ENCODE peak calls at places on chromosomes 11 and 22, in seven cellular contexts. One of them, this sample, is unnamed.

GRCh38 chr22:32876516-32876915 is 75.0 kb downstream of the TIMP3 start:
- DNase-seq in K562: no peak
- DNase-seq in SK-N-SH: no peak
- DNase-seq in GM12891: no peak
- DNase-seq in H1: no peak
- DNase-seq in HepG2: no peak
- DNase-seq in GM12878: no peak
- DNase-seq in this sample: no peak

GRCh38 chr11:77710358-77710757 is 72.8 kb upstream of the CLNS1A start:
- DNase-seq in HepG2: peak
- DNase-seq in GM12878: no peak
- DNase-seq in SK-N-SH: no peak
- DNase-seq in GM12891: no peak
- DNase-seq in H1: no peak
- DNase-seq in K562: no peak
- DNase-seq in this sample: no peak

GRCh38 chr11:68142441-68143309 is 21.5 kb upstream of the CHKA start:
- DNase-seq in HepG2: no peak
- DNase-seq in H1: no peak
- DNase-seq in GM12878: no peak
- DNase-seq in K562: no peak
- DNase-seq in GM12891: no peak
- DNase-seq in SK-N-SH: no peak
- DNase-seq in this sample: no peak

GRCh38 chr11:68328374-68329091 is 16.1 kb downstream of the LRP5 start:
- DNase-seq in SK-N-SH: peak
- DNase-seq in GM12891: no peak
- DNase-seq in H1: no peak
- DNase-seq in HepG2: peak
- DNase-seq in K562: no peak
- DNase-seq in GM12878: no peak
- DNase-seq in this sample: no peak

GRCh38 chr22:39343259-39344045 is 6.3 kb upstream of the SYNGR1 start:
- DNase-seq in GM12878: peak
- DNase-seq in K562: peak
- DNase-seq in GM12891: no peak
- DNase-seq in SK-N-SH: peak
- DNase-seq in H1: peak
- DNase-seq in HepG2: peak
- DNase-seq in this sample: no peak

GRCh38 chr11:66904981-66905521 is 48.2 kb downstream of the LRFN4 start:
- DNase-seq in K562: no peak
- DNase-seq in SK-N-SH: peak
- DNase-seq in GM12891: no peak
- DNase-seq in HepG2: no peak
- DNase-seq in GM12878: no peak
- DNase-seq in H1: no peak
- DNase-seq in this sample: no peak

GRCh38 chr11:69213315-69213714 is 57.6 kb downstream of the SMIM38 start:
- DNase-seq in H1: no peak
- DNase-seq in GM12878: peak
- DNase-seq in GM12891: no peak
- DNase-seq in SK-N-SH: no peak
- DNase-seq in K562: no peak
- DNase-seq in HepG2: no peak
- DNase-seq in this sample: no peak

GRCh38 chr22:34798605-34799004 is 267.4 kb upstream of the ISX start:
- DNase-seq in SK-N-SH: no peak
- DNase-seq in H1: no peak
- DNase-seq in K562: no peak
- DNase-seq in HepG2: no peak
- DNase-seq in GM12891: no peak
- DNase-seq in GM12878: no peak
- DNase-seq in this sample: no peak

GRCh38 chr11:104134760-104135159 is 29.2 kb downstream of the PDGFD start:
- DNase-seq in K562: no peak
- DNase-seq in SK-N-SH: no peak
- DNase-seq in H1: no peak
- DNase-seq in HepG2: no peak
- DNase-seq in GM12891: no peak
- DNase-seq in GM12878: no peak
- DNase-seq in this sample: no peak

GRCh38 chr22:49789289-49790141 is 38.2 kb downstream of the BRD1 start:
- DNase-seq in SK-N-SH: peak
- DNase-seq in K562: no peak
- DNase-seq in GM12878: no peak
- DNase-seq in H1: no peak
- DNase-seq in HepG2: peak
- DNase-seq in GM12891: no peak
- DNase-seq in this sample: no peak

GRCh38 chr11:116890193-116890592 is 52.8 kb upstream of the APOA1 start:
- DNase-seq in SK-N-SH: no peak
- DNase-seq in GM12878: peak
- DNase-seq in GM12891: no peak
- DNase-seq in H1: no peak
- DNase-seq in K562: no peak
- DNase-seq in HepG2: no peak
- DNase-seq in this sample: no peak

GRCh38 chr11:13206086-13206640 is 71.4 kb upstream of the BMAL1 start:
- DNase-seq in SK-N-SH: no peak
- DNase-seq in HepG2: no peak
- DNase-seq in GM12878: no peak
- DNase-seq in H1: no peak
- DNase-seq in GM12891: no peak
- DNase-seq in K562: no peak
- DNase-seq in this sample: no peak

GRCh38 chr11:28581286-28582242 is 473.4 kb downstream of the METTL15 start:
- DNase-seq in H1: no peak
- DNase-seq in HepG2: no peak
- DNase-seq in K562: no peak
- DNase-seq in GM12878: no peak
- DNase-seq in GM12891: no peak
- DNase-seq in SK-N-SH: no peak
- DNase-seq in this sample: no peak

GRCh38 chr11:21976210-21976609 is 216.7 kb upstream of the ANO5 start:
- DNase-seq in H1: peak
- DNase-seq in GM12878: no peak
- DNase-seq in K562: no peak
- DNase-seq in SK-N-SH: no peak
- DNase-seq in GM12891: no peak
- DNase-seq in HepG2: no peak
- DNase-seq in this sample: no peak

GRCh38 chr11:134132808-134133207 is 63.9 kb downstream of the JAM3 start:
- DNase-seq in K562: no peak
- DNase-seq in HepG2: no peak
- DNase-seq in GM12891: no peak
- DNase-seq in SK-N-SH: no peak
- DNase-seq in GM12878: no peak
- DNase-seq in H1: no peak
- DNase-seq in this sample: no peak

DNA sequence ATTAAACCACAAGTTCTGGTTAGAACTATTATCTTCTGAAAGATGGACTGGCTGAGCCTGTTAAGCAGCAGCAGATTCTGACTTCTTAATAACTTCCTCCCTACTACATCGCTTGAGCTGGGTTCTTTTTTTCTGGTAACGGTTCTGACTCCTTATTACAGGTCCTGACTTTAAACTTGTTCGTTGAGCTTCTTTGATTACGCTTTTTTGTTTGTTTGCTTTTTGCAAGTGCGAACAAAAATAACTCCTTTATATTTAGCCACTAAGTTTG is 1.1 kb downstream of the CBL start:
- DNase-seq in H1: no peak
- DNase-seq in SK-N-SH: no peak
- DNase-seq in K562: no peak
- DNase-seq in GM12878: no peak
- DNase-seq in GM12891: no peak
- DNase-seq in HepG2: no peak
- DNase-seq in this sample: no peak
- TF ChIP-seq TAF1 in H1: no peak
- TF ChIP-seq TAF1 in SK-N-SH: no peak
- TF ChIP-seq TAF1 in K562: no peak
- TF ChIP-seq TAF1 in GM12878: no peak
- TF ChIP-seq TAF1 in GM12891: no peak
- TF ChIP-seq TAF1 in HepG2: no peak
- TF ChIP-seq TAF1 in this sample: no peak

GRCh38 chr11:95792200-95792599 is 1.9 kb downstream of the CEP57 start:
- DNase-seq in K562: no peak
- DNase-seq in GM12878: no peak
- DNase-seq in GM12891: no peak
- DNase-seq in HepG2: no peak
- DNase-seq in H1: no peak
- DNase-seq in SK-N-SH: no peak
- DNase-seq in this sample: no peak
- TF ChIP-seq TAF1 in K562: no peak
- TF ChIP-seq TAF1 in GM12878: no peak
- TF ChIP-seq TAF1 in GM12891: no peak
- TF ChIP-seq TAF1 in HepG2: no peak
- TF ChIP-seq TAF1 in H1: no peak
- TF ChIP-seq TAF1 in SK-N-SH: no peak
- TF ChIP-seq TAF1 in this sample: no peak

GRCh38 chr11:3087821-3088800 is 30.9 kb upstream of the CARS1 start:
- DNase-seq in GM12891: no peak
- DNase-seq in HepG2: no peak
- DNase-seq in K562: no peak
- DNase-seq in SK-N-SH: peak
- DNase-seq in GM12878: no peak
- DNase-seq in H1: no peak
- DNase-seq in this sample: no peak
- TF ChIP-seq TAF1 in GM12891: no peak
- TF ChIP-seq TAF1 in HepG2: no peak
- TF ChIP-seq TAF1 in K562: no peak
- TF ChIP-seq TAF1 in SK-N-SH: no peak
- TF ChIP-seq TAF1 in GM12878: no peak
- TF ChIP-seq TAF1 in H1: no peak
- TF ChIP-seq TAF1 in this sample: no peak

DNA sequence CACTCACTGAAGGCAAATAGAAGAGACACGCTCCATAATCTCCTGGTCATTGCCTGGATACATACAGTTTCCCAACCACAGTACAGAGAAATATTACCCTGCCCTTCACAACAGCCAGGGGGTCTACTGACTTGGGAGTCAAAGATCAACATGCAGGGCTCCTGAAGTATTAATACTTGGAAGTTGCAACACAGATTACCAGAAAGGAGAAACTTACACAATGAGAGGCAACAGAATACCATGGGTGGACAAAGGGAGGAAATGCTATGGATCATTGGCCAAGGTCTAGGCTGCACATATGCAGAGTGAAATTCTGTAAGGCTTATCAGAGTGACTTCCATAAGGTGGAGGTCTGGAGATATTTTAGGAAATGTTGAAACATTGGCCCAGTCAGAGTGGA is 267.9 kb upstream of the FAT3 start:
- DNase-seq in HepG2: no peak
- DNase-seq in GM12891: no peak
- DNase-seq in K562: no peak
- DNase-seq in H1: no peak
- DNase-seq in SK-N-SH: no peak
- DNase-seq in GM12878: no peak
- DNase-seq in this sample: no peak
- TF ChIP-seq TAF1 in HepG2: no peak
- TF ChIP-seq TAF1 in GM12891: no peak
- TF ChIP-seq TAF1 in K562: no peak
- TF ChIP-seq TAF1 in H1: no peak
- TF ChIP-seq TAF1 in SK-N-SH: no peak
- TF ChIP-seq TAF1 in GM12878: no peak
- TF ChIP-seq TAF1 in this sample: no peak

DNA sequence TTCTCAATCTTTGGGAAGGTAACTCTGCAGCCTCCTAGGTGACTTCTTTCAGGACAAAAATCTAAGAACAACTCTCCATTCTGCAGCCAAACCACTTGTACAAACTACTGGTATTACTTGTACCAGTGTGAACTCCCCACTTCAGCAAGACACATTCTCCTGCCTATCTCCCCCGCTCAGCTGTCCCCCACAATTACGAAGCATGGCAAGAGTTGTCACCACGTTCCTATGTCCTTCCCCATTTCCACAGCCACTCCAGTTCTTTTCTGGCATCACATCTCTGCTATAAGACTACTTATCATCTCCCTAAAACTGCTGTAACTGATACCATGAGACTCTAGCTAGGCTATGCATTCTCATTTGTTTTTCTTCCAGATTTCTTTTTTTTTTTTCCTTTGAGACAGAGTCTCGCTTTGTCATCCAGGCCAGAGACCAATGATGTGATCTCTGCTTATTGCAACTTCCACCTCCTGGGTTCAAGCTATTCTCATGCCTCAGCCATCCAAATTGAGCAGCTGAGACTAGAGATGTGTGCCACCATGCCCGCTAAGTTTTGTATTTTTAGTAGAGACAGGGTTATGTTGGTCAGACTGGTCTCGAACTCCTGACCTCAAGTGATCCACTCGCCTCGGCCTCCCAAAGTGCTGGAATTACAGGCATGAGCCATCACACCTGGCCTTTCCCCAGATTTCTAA is 71.9 kb upstream of the CDON start:
- DNase-seq in HepG2: no peak
- DNase-seq in GM12878: no peak
- DNase-seq in H1: no peak
- DNase-seq in K562: no peak
- DNase-seq in GM12891: no peak
- DNase-seq in SK-N-SH: no peak
- DNase-seq in this sample: no peak
- TF ChIP-seq TAF1 in HepG2: no peak
- TF ChIP-seq TAF1 in GM12878: no peak
- TF ChIP-seq TAF1 in H1: no peak
- TF ChIP-seq TAF1 in K562: no peak
- TF ChIP-seq TAF1 in GM12891: no peak
- TF ChIP-seq TAF1 in SK-N-SH: no peak
- TF ChIP-seq TAF1 in this sample: no peak

GRCh38 chr22:17606472-17606871 is 22.1 kb downstream of the ATP6V1E1 start:
- DNase-seq in K562: no peak
- DNase-seq in HepG2: no peak
- DNase-seq in GM12878: no peak
- DNase-seq in SK-N-SH: peak
- DNase-seq in H1: no peak
- DNase-seq in GM12891: no peak
- DNase-seq in this sample: no peak
- TF ChIP-seq TAF1 in K562: no peak
- TF ChIP-seq TAF1 in HepG2: no peak
- TF ChIP-seq TAF1 in GM12878: no peak
- TF ChIP-seq TAF1 in SK-N-SH: no peak
- TF ChIP-seq TAF1 in H1: no peak
- TF ChIP-seq TAF1 in GM12891: no peak
- TF ChIP-seq TAF1 in this sample: no peak

DNA sequence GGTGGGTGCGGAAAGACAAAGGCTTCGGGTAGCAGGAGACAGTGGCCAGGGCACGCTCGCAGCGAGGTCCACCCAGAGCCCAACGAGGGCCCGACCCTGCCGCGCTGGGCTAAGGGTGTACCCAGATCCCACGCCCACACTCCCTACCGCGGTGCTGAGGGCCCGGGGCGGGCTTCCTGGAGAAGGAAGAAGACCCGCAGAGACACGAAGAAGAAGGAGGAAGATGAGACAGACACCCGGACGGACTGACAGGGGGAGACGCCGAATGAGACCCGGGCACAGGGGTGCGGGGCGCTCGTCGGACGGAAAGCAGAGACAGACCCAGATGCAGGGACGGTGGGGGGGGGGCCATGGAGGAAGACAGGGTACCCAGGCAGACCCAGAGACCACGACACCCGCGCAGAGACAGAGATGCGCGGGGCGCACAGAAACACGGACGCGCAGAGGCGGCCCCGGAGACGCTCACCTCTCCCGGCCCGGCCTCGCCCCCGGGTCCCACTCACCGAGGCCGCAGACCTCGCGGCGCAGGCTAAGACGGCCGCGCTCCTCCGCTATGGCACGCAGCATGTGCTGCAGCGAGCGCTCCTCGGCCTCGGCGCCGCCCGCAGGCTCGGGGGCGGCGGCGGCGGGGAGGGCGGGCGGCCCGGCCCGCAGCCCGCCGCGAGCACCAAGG is 421 bp downstream of the KIAA0930 start:
- DNase-seq in K562: peak
- DNase-seq in HepG2: no peak
- DNase-seq in GM12891: no peak
- DNase-seq in GM12878: no peak
- DNase-seq in SK-N-SH: peak
- DNase-seq in H1: peak
- DNase-seq in this sample: no peak
- TF ChIP-seq TAF1 in K562: no peak
- TF ChIP-seq TAF1 in HepG2: no peak
- TF ChIP-seq TAF1 in GM12891: no peak
- TF ChIP-seq TAF1 in GM12878: peak
- TF ChIP-seq TAF1 in SK-N-SH: no peak
- TF ChIP-seq TAF1 in H1: no peak
- TF ChIP-seq TAF1 in this sample: no peak